ENCODE peak calls at places on chromosome 11, in seven cellular contexts. B is mesenchymal stem cell, A is mucosa of descending colon, L is Caco-2, U is pancreas, G is GM23248, H is transverse colon. D is an unnamed sample.

GRCh38 chr11:67401495-67402191 is at the start of gene PPP1CA:
- DNase-seq in B (peak; percentile 86), A (peak; percentile 92), L (peak; percentile 98), U (peak; percentile 96), G (peak; percentile 96), H (peak; percentile 93), D (peak; percentile 96)

GRCh38 chr11:118998822-118999221 is 884 bp downstream of the CENATAC start:
- DNase-seq in B (peak; percentile 68), A (no peak), L (peak; percentile 86), U (no peak), G (peak; percentile 80), H (no peak), D (peak; percentile 50)

GRCh38 chr11:59778122-59778521 is 22.9 kb downstream of the STX3 start:
- DNase-seq in B (no peak), A (peak; percentile 68), L (peak; percentile 67), U (no peak), G (peak; percentile 8), H (peak; percentile 73), D (no peak)

GRCh38 chr11:112298535-112298934 is 37.9 kb upstream of the PLET1 start:
- DNase-seq in B (no peak), A (no peak), L (no peak), U (peak; percentile 33), G (no peak), H (no peak), D (no peak)

GRCh38 chr11:14578551-14578956 is 58.4 kb upstream of the PSMA1 start:
- DNase-seq in B (peak; percentile 89), A (peak; percentile 61), L (no peak), U (no peak), G (no peak), H (peak; percentile 43), D (peak; percentile 4)

GRCh38 chr11:131038597-131038996 is 122.3 kb upstream of the SNX19 start:
- DNase-seq in B (peak; percentile 8), A (no peak), L (peak; percentile 59), U (no peak), G (peak; percentile 53), H (no peak), D (no peak)

GRCh38 chr11:27118371-27118770 is 77.8 kb downstream of the BBOX1 start:
- DNase-seq in B (no peak), A (no peak), L (no peak), U (no peak), G (peak; percentile 56), H (no peak), D (peak; percentile 59)

GRCh38 chr11:121282886-121283502 is 9.6 kb upstream of the SC5D start:
- DNase-seq in B (no peak), A (no peak), L (peak; percentile 51), U (no peak), G (no peak), H (no peak), D (no peak)

GRCh38 chr11:68364581-68364980 is 52.2 kb downstream of the LRP5 start:
- DNase-seq in B (no peak), A (no peak), L (no peak), U (no peak), G (no peak), H (no peak), D (no peak)

GRCh38 chr11:106304274-106304673 is 226.8 kb downstream of the AASDHPPT start:
- DNase-seq in B (peak; percentile 63), A (no peak), L (no peak), U (no peak), G (peak; percentile 64), H (no peak), D (peak; percentile 59)
- H3K9me3 ChIP-seq in B (peaks cover 10% of the 10 kb centered on the region), A (peaks cover 18% of the 10 kb centered on the region), L (peaks cover 33% of the 10 kb centered on the region), U (no peaks in the 10 kb centered on the region), G (no peaks in the 10 kb centered on the region), H (no peaks in the 10 kb centered on the region), D (no peaks in the 10 kb centered on the region)

GRCh38 chr11:97770570-97770969 is 1250.2 kb upstream of the CNTN5 start:
- DNase-seq in B (no peak), A (no peak), L (no peak), U (no peak), G (no peak), H (no peak), D (no peak)
- H3K9me3 ChIP-seq in B (no peaks in the 10 kb centered on the region), A (peaks cover 39% of the 10 kb centered on the region), L (no peaks in the 10 kb centered on the region), U (no peaks in the 10 kb centered on the region), G (no peaks in the 10 kb centered on the region), H (no peaks in the 10 kb centered on the region), D (no peaks in the 10 kb centered on the region)

GRCh38 chr11:54944211-54944610 is 237.6 kb downstream of the OR4A5 start:
- DNase-seq in B (no peak), A (no peak), L (no peak), U (no peak), G (no peak), H (no peak), D (no peak)

DNA sequence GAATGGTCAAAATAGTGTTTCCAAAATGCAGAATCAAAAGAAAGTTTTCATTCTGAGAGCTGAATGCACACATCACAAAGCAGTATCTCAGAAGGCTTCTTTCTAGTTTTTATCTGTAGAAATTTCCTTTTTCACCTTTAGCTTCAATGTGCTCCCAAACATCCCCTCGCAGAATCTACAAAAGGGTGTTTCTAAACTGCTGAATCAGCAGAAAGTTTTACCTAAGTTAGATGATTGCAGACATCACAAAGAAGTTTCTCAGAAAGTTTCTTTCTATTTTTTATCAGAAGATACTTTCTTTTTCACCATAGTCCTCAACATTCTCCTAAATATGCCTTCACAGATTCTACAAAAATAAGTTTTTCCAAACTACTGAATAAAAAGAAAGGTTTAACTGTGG is 239.8 kb downstream of the OR4A5 start:
- DNase-seq in B (no peak), A (no peak), L (no peak), U (no peak), G (no peak), H (no peak), D (no peak)
- H3K9me3 ChIP-seq in B (peaks cover 45% of the 10 kb centered on the region), A (peaks cover 56% of the 10 kb centered on the region), L (peaks cover 20% of the 10 kb centered on the region), U (no peaks in the 10 kb centered on the region), G (no peaks in the 10 kb centered on the region), H (peaks cover 42% of the 10 kb centered on the region), D (peaks cover 43% of the 10 kb centered on the region)

GRCh38 chr11:21675049-21675616 is 517.8 kb upstream of the ANO5 start:
- DNase-seq in B (no peak), A (no peak), L (no peak), U (no peak), G (no peak), H (no peak), D (no peak)
- H3K9me3 ChIP-seq in B (peaks cover 18% of the 10 kb centered on the region), A (peaks cover 18% of the 10 kb centered on the region), L (peaks cover 3% of the 10 kb centered on the region), U (no peaks in the 10 kb centered on the region), G (peaks cover 5% of the 10 kb centered on the region), H (peaks cover 11% of the 10 kb centered on the region), D (peaks cover 4% of the 10 kb centered on the region)

D was measured in adipocyte.